ENCODE peak calls at places on chromosomes 16 and 17, in five cellular contexts. B, T, G, J and S are unnamed samples.
A peak's percentile ranks its signal among the peaks of the same experiment; 100 is the strongest.

GRCh38 chr16:1184156-1184868 is 31.4 kb downstream of the CACNA1H start:
- DNase-seq in G (no peak), J (no peak), T (no peak), B (no peak), S (peak; percentile 26)

GRCh38 chr17:8185580-8186445 is 4.2 kb downstream of the BORCS6 start:
- DNase-seq in T (peak; percentile 57), G (peak; percentile 91), J (no peak), B (peak; percentile 92), S (peak; percentile 82)

GRCh38 chr17:16911141-16911937 is 60.6 kb downstream of the TNFRSF13B start:
- DNase-seq in J (no peak), G (no peak), B (peak; percentile 31), T (no peak), S (no peak)

GRCh38 chr16:83882118-83882879 is 16.6 kb upstream of the MLYCD start:
- DNase-seq in G (no peak), J (no peak), T (no peak), B (no peak), S (peak; percentile 42)

GRCh38 chr17:73551756-73552155 is 92.5 kb downstream of the SDK2 start:
- DNase-seq in G (no peak), B (peak; percentile 75), J (no peak), T (no peak), S (peak; percentile 65)

GRCh38 chr16:12087901-12088364 is 111.4 kb downstream of the SNX29 start:
- DNase-seq in B (no peak), T (no peak), J (no peak), G (no peak), S (no peak)

GRCh38 chr16:4015275-4015990 is 100.8 kb downstream of the ADCY9 start:
- DNase-seq in T (no peak), J (no peak), G (no peak), B (no peak), S (no peak)

GRCh38 chr16:16014329-16015224 is 65.2 kb downstream of the ABCC1 start:
- DNase-seq in B (no peak), J (no peak), G (no peak), T (peak; percentile 62), S (no peak)

GRCh38 chr17:42895185-42895555 is 5.4 kb upstream of the G6PC1 start:
- DNase-seq in B (no peak), T (peak; percentile 90), J (no peak), G (no peak), S (no peak)

GRCh38 chr17:7982666-7983065 is 19.7 kb upstream of the GUCY2D start:
- DNase-seq in T (peak; percentile 14), B (no peak), J (no peak), G (no peak), S (no peak)

GRCh38 chr16:86826931-86827330 is 248.6 kb downstream of the FOXL1 start:
- DNase-seq in G (peak; percentile 53), B (peak; percentile 69), J (no peak), T (no peak), S (peak; percentile 56)

GRCh38 chr16:23509763-23510153 is 536 bp downstream of the GGA2 start:
- DNase-seq in B (no peak), T (peak; percentile 39), G (peak; percentile 44), J (no peak), S (peak; percentile 49)

GRCh38 chr17:17681744-17682292 is 560 bp downstream of the RAI1 start:
- DNase-seq in G (no peak), T (no peak), J (no peak), B (no peak), S (no peak)

GRCh38 chr17:69056179-69056823 is 4.4 kb downstream of the ABCA9 start:
- DNase-seq in T (no peak), G (no peak), B (no peak), J (no peak), S (no peak)

GRCh38 chr17:44384823-44385286 is 4.6 kb downstream of the ITGA2B start:
- DNase-seq in B (no peak), J (no peak), T (no peak), G (no peak), S (peak; percentile 65)

GRCh38 chr16:72203401-72203800 is 31.4 kb upstream of the PMFBP1 start:
- DNase-seq in T (peak; percentile 4), G (no peak), B (no peak), J (no peak), S (no peak)

GRCh38 chr16:9035986-9036385 is 55.5 kb upstream of the HAPSTR1 start:
- DNase-seq in B (no peak), T (no peak), G (no peak), J (no peak), S (no peak)

GRCh38 chr17:48555616-48556533 is 11.0 kb upstream of the HOXB2 start:
- DNase-seq in G (no peak), T (peak; percentile 63), J (no peak), B (peak; percentile 69), S (no peak)

GRCh38 chr16:55900616-55901393 is 25.6 kb upstream of the CES5A start:
- DNase-seq in B (peak; percentile 5), J (no peak), G (no peak), T (no peak), S (no peak)

GRCh38 chr16:86653289-86654006 is 75.1 kb downstream of the FOXL1 start:
- DNase-seq in T (peak; percentile 16), G (no peak), J (no peak), B (no peak), S (no peak)

GRCh38 chr17:18259621-18260331 is 686 bp upstream of the MIEF2 start:
- DNase-seq in J (no peak), T (peak; percentile 20), G (no peak), B (no peak), S (peak; percentile 78)

GRCh38 chr17:7888184-7888920 is at the start of gene CHD3:
- DNase-seq in T (peak; percentile 21), J (no peak), G (no peak), B (peak; percentile 44), S (peak; percentile 56)

GRCh38 chr17:4788159-4788806 is 481 bp upstream of the GLTPD2 start:
- DNase-seq in J (no peak), G (no peak), B (no peak), T (no peak), S (no peak)

GRCh38 chr16:81902025-81902424 is 109.2 kb downstream of the SDR42E1 start:
- DNase-seq in T (no peak), J (no peak), G (no peak), B (no peak), S (no peak)

DNA sequence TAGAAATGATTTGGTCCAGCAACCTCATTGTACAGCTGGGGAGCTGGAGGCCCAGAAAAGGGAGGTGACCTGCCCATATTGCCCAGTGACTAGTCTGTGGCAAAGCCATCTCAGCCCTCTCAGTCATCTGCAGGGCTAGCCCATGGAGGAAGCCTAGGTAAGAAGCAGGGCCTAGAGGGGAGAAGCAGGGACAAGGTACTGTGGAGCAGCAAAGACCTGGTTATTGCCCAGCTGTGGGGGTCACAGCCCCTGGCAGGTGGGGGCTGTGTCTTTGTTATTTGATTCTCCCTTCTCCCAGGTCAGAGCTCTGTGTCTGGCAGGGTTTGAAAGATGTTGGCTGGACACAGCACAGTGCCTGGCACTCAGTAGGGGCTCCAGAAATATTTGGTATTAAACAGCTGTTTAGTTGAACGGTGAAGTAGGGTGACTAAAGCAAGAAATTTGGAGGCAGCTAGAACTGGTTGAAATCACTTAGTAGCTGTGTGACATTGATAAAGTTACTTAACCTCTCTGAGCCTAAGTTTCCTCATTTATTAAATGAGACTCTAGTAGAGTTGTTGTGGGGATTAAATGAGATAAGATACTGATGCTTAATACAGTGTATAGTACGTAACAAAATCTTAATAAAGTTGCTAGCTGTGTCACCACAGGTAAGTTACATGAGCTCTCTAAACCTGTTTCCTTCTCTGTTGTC is 17.3 kb downstream of the CCR7 start:
- DNase-seq in J (no peak), G (no peak), B (no peak), T (no peak), S (no peak)
- H2BK120ac ChIP-seq in J (no peak overlapping the region), G (peak overlapping the region; percentile 72), B (no peak overlapping the region), T (peak overlapping the region; percentile 100), S (no peak overlapping the region)

GRCh38 chr17:1043601-1044251 is 46.8 kb downstream of the TIMM22 start:
- DNase-seq in J (no peak), B (peak; percentile 67), G (no peak), T (no peak), S (peak; percentile 42)
- H2BK120ac ChIP-seq in J (no peak overlapping the region), B (no peak overlapping the region), G (no peak overlapping the region), T (no peak overlapping the region), S (no peak overlapping the region)

DNA sequence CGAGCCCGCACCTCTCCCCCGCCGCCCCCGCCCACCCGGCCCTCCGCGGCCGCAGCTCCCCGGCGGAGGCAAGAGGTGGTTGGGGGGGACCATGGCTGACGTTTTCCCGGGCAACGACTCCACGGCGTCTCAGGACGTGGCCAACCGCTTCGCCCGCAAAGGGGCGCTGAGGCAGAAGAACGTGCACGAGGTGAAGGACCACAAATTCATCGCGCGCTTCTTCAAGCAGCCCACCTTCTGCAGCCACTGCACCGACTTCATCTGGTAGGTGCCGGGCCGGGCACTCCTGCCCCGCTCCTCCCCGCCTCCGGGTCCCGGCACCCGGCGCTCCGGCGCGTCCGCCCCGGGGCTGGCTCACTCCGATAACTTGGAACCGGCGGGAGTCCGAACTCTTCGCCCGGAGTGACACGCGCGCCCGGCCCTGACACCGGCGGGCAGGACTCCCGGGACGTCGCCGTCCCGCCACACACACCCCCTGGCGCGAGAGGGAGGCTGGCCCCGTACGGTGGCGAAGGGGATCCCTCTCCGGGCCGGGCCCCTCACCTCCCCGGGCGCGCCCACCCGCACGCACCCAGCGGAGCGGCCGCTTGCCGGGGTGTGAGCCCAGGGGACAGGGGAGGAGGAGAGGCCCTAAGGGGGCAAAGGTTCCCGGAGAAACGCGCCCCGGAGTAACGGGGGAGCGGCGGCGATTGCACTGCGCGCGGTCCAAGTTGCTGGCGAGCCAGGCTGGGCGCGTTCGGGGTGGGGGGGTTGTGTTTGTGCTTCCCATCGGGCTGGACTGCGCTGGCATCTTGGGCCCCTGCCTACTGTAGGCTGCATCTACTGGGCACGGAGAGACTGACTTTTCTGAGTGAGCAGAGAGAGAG is 581 bp downstream of the PRKCA start:
- DNase-seq in T (peak; percentile 42), B (peak; percentile 74), J (no peak), G (peak; percentile 43), S (peak; percentile 42)
- H2BK120ac ChIP-seq in T (peak overlapping the region; percentile 74), B (no peak overlapping the region), J (no peak overlapping the region), G (no peak overlapping the region), S (no peak overlapping the region)

GRCh38 chr16:30896890-30897730 is 696 bp downstream of the CTF1 start:
- DNase-seq in G (peak; percentile 90), B (peak; percentile 96), J (no peak), T (peak; percentile 87), S (peak; percentile 98)
- H2BK120ac ChIP-seq in G (peak overlapping the region; percentile 98), B (no peak overlapping the region), J (no peak overlapping the region), T (peak overlapping the region; percentile 92), S (peak overlapping the region; percentile 93)